ENCODE peak calls at places on chromosome 16, in six cellular contexts. S is trophoblast cell, A is mesendoderm, Z is colonic mucosa, D is mesenchymal stem cell, H is PC-3. X is an unnamed sample.

GRCh38 chr16:87484487-87485331 is 8.1 kb downstream of the ZCCHC14 start:
- DNase-seq in S (no peak), A (no peak), Z (no peak), D (no peak), H (no peak), X (peak; percentile 49)

GRCh38 chr16:69340095-69340644 is 598 bp downstream of the NIP7 start:
- DNase-seq in S (no peak), A (peak; percentile 25), Z (no peak), D (peak; percentile 36), H (no peak), X (no peak)

GRCh38 chr16:87062569-87063442 is 254.4 kb downstream of the C16orf95 start:
- DNase-seq in S (peak; percentile 63), A (peak; percentile 78), Z (peak; percentile 61), D (peak; percentile 64), H (peak; percentile 73), X (peak; percentile 88)

GRCh38 chr16:31461921-31462804 is 2.9 kb downstream of the ARMC5 start:
- DNase-seq in S (no peak), A (no peak), Z (no peak), D (no peak), H (no peak), X (no peak)

GRCh38 chr16:84600343-84601229 is 17.3 kb downstream of the COTL1 start:
- DNase-seq in S (no peak), A (no peak), Z (no peak), D (peak; percentile 57), H (no peak), X (peak; percentile 21)

GRCh38 chr16:27448531-27449433 is 46.8 kb downstream of the IL21R start:
- DNase-seq in S (no peak), A (no peak), Z (no peak), D (no peak), H (no peak), X (no peak)

GRCh38 chr16:68893710-68894705 is 50.7 kb downstream of the TANGO6 start:
- DNase-seq in S (no peak), A (peak; percentile 55), Z (no peak), D (peak; percentile 30), H (peak; percentile 8), X (peak; percentile 48)

GRCh38 chr16:30615358-30616076 is 5.3 kb upstream of the ZNF689 start:
- DNase-seq in S (peak; percentile 40), A (peak; percentile 80), Z (peak; percentile 81), D (peak; percentile 32), H (peak; percentile 50), X (peak; percentile 35)

GRCh38 chr16:80804451-80805383 is at the start of gene CDYL2:
- DNase-seq in S (peak; percentile 66), A (no peak), Z (peak; percentile 49), D (no peak), H (peak; percentile 57), X (no peak)

GRCh38 chr16:53156516-53156915 is 101.7 kb downstream of the CHD9 start:
- DNase-seq in S (no peak), A (no peak), Z (no peak), D (no peak), H (no peak), X (no peak)

GRCh38 chr16:8493885-8494487 is 96.3 kb downstream of the TMEM114 start:
- DNase-seq in S (no peak), A (peak; percentile 55), Z (no peak), D (no peak), H (no peak), X (no peak)

GRCh38 chr16:50697881-50698767 is 4.7 kb downstream of the NOD2 start:
- DNase-seq in S (peak; percentile 42), A (no peak), Z (no peak), D (peak; percentile 61), H (no peak), X (peak; percentile 39)
- H3K27ac ChIP-seq in S (no peak overlapping the region), A (no peak overlapping the region), Z (peak overlapping the region; percentile 50), D (no peak overlapping the region), H (no peak overlapping the region), X (no peak overlapping the region)

GRCh38 chr16:48050871-48051270 is 104.9 kb downstream of the ABCC12 start:
- DNase-seq in S (no peak), A (peak; percentile 92), Z (no peak), D (no peak), H (no peak), X (no peak)
- H3K27me3 ChIP-seq in S (no peaks in the 10 kb centered on the region), A (no peaks in the 10 kb centered on the region), Z (no peaks in the 10 kb centered on the region), D (peaks cover 73% of the 10 kb centered on the region), H (no peaks in the 10 kb centered on the region), X (peaks cover 2% of the 10 kb centered on the region)

DNA sequence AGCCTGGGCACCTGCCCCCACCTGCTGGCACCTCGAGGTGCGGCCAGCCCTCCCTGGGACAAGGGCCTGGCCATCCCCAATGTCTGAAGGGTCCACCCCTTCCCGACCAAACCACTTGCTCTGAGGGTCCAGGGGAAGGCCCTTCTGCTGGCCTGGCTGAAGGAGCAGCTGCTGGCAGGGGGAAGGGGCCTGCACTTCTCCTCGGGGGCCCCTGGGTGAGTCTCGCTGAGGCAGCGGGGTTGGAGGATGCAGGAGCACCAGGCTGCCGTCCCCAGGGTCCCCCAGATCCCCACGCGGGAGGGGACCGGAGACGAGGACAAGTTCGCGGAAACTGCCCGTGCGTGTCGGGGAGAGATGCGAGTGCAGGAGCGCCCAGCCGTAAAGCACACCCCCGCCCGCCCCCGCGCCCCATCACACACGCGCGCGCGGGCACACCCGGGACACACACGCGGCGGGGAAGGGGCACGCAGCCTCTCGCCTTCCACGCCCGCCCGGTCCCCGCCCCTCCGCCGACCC is 725 bp upstream of the CACNA1H start:
- DNase-seq in S (no peak), A (peak; percentile 31), Z (no peak), D (no peak), H (no peak), X (no peak)
- H3K9ac ChIP-seq in S (no peak overlapping the region), A (peak overlapping the region; percentile 59), Z (no peak overlapping the region), D (no peak overlapping the region), H (no peak overlapping the region), X (no peak overlapping the region)

GRCh38 chr16:29230671-29231091 is 175.8 kb downstream of the NPIPB11 start:
- DNase-seq in S (no peak), A (peak; percentile 28), Z (no peak), D (no peak), H (no peak), X (no peak)
- H3K27ac ChIP-seq in S (no peak overlapping the region), A (no peak overlapping the region), Z (no peak overlapping the region), D (no peak overlapping the region), H (no peak overlapping the region), X (no peak overlapping the region)